ENCODE peak calls at places on chromosomes 7 and 10, in four cellular contexts. One of them, this sample, is unnamed.

GRCh38 chr10:80265740-80266512 is 23.5 kb downstream of the MAT1A start:
- DNase-seq in A549: no peak
- DNase-seq in upper lobe of right lung: no peak
- DNase-seq in WERI-Rb-1: no peak
- DNase-seq in this sample: peak; percentile 78

GRCh38 chr10:88045544-88046415 is 182.4 kb downstream of the PTEN start:
- DNase-seq in upper lobe of right lung: no peak
- DNase-seq in A549: no peak
- DNase-seq in WERI-Rb-1: no peak
- DNase-seq in this sample: no peak

GRCh38 chr7:33644489-33644888 is 260.9 kb upstream of the BMPER start:
- DNase-seq in upper lobe of right lung: no peak
- DNase-seq in A549: no peak
- DNase-seq in WERI-Rb-1: no peak
- DNase-seq in this sample: no peak

GRCh38 chr10:123043409-123043925 is 34.7 kb downstream of the ACADSB start:
- DNase-seq in upper lobe of right lung: no peak
- DNase-seq in WERI-Rb-1: peak; percentile 63
- DNase-seq in A549: peak; percentile 78
- DNase-seq in this sample: peak; percentile 87

GRCh38 chr10:119480667-119481066 is 61.9 kb downstream of the RGS10 start:
- DNase-seq in upper lobe of right lung: no peak
- DNase-seq in WERI-Rb-1: no peak
- DNase-seq in A549: no peak
- DNase-seq in this sample: no peak

GRCh38 chr7:46003896-46004875 is 83.1 kb upstream of the IGFBP3 start:
- DNase-seq in WERI-Rb-1: no peak
- DNase-seq in upper lobe of right lung: no peak
- DNase-seq in A549: peak; percentile 50
- DNase-seq in this sample: no peak

GRCh38 chr7:128890306-128891109 is 20.0 kb downstream of the KCP start:
- DNase-seq in A549: peak; percentile 44
- DNase-seq in upper lobe of right lung: peak; percentile 75
- DNase-seq in WERI-Rb-1: peak; percentile 67
- DNase-seq in this sample: peak; percentile 82

GRCh38 chr10:3955954-3956617 is 171.1 kb upstream of the KLF6 start:
- DNase-seq in A549: no peak
- DNase-seq in upper lobe of right lung: no peak
- DNase-seq in WERI-Rb-1: no peak
- DNase-seq in this sample: peak; percentile 63

GRCh38 chr7:40219917-40220316 is 85.1 kb downstream of the SUGCT start:
- DNase-seq in upper lobe of right lung: no peak
- DNase-seq in WERI-Rb-1: no peak
- DNase-seq in A549: no peak
- DNase-seq in this sample: no peak

GRCh38 chr10:88791924-88792323 is 10.6 kb upstream of the LIPM start:
- DNase-seq in A549: peak; percentile 57
- DNase-seq in WERI-Rb-1: peak; percentile 42
- DNase-seq in upper lobe of right lung: no peak
- DNase-seq in this sample: peak; percentile 83

GRCh38 chr10:126598009-126598408 is 72.5 kb downstream of the C10orf90 start:
- DNase-seq in A549: peak; percentile 49
- DNase-seq in upper lobe of right lung: peak; percentile 70
- DNase-seq in WERI-Rb-1: peak; percentile 63
- DNase-seq in this sample: peak; percentile 89

GRCh38 chr10:123378302-123378701 is 224.1 kb downstream of the BUB3 start:
- DNase-seq in WERI-Rb-1: no peak
- DNase-seq in upper lobe of right lung: no peak
- DNase-seq in A549: no peak
- DNase-seq in this sample: no peak

GRCh38 chr10:50497758-50498157 is 126.0 kb downstream of the SGMS1 start:
- DNase-seq in upper lobe of right lung: no peak
- DNase-seq in A549: peak; percentile 2
- DNase-seq in WERI-Rb-1: no peak
- DNase-seq in this sample: no peak

GRCh38 chr7:42237162-42237821 is at the start of gene GLI3:
- DNase-seq in A549: peak; percentile 13
- DNase-seq in WERI-Rb-1: peak; percentile 20
- DNase-seq in upper lobe of right lung: peak; percentile 88
- DNase-seq in this sample: peak; percentile 95

GRCh38 chr10:125411724-125412123 is 251.4 kb upstream of the CTBP2 start:
- DNase-seq in A549: no peak
- DNase-seq in WERI-Rb-1: no peak
- DNase-seq in upper lobe of right lung: no peak
- DNase-seq in this sample: no peak

GRCh38 chr7:35849158-35849831 is 48.4 kb downstream of the SEPTIN7 start:
- DNase-seq in WERI-Rb-1: no peak
- DNase-seq in A549: no peak
- DNase-seq in upper lobe of right lung: no peak
- DNase-seq in this sample: peak; percentile 53

GRCh38 chr10:60977161-60978128 is 33.5 kb upstream of the RHOBTB1 start:
- DNase-seq in WERI-Rb-1: no peak
- DNase-seq in A549: peak; percentile 45
- DNase-seq in upper lobe of right lung: no peak
- DNase-seq in this sample: no peak

GRCh38 chr10:86956195-86956840 is 1.1 kb downstream of the MMRN2 start:
- DNase-seq in WERI-Rb-1: no peak
- DNase-seq in upper lobe of right lung: peak; percentile 21
- DNase-seq in A549: no peak
- DNase-seq in this sample: peak; percentile 45

GRCh38 chr7:133910761-133911160 is 216.4 kb upstream of the LRGUK start:
- DNase-seq in A549: no peak
- DNase-seq in WERI-Rb-1: no peak
- DNase-seq in upper lobe of right lung: no peak
- DNase-seq in this sample: no peak

GRCh38 chr10:108132303-108132702 is 967.8 kb upstream of the SORCS1 start:
- DNase-seq in A549: no peak
- DNase-seq in upper lobe of right lung: no peak
- DNase-seq in WERI-Rb-1: no peak
- DNase-seq in this sample: no peak

GRCh38 chr10:49512121-49512809 is 26.7 kb downstream of the ERCC6 start:
- DNase-seq in upper lobe of right lung: no peak
- DNase-seq in A549: peak; percentile 48
- DNase-seq in WERI-Rb-1: peak; percentile 6
- DNase-seq in this sample: no peak

GRCh38 chr10:83880252-83880791 is 259.0 kb upstream of the GHITM start:
- DNase-seq in WERI-Rb-1: no peak
- DNase-seq in A549: no peak
- DNase-seq in upper lobe of right lung: no peak
- DNase-seq in this sample: no peak

GRCh38 chr10:102480396-102480795 is 22.1 kb downstream of the ACTR1A start:
- DNase-seq in A549: no peak
- DNase-seq in upper lobe of right lung: no peak
- DNase-seq in WERI-Rb-1: no peak
- DNase-seq in this sample: no peak

GRCh38 chr10:126465771-126466170 is 77.5 kb upstream of the ADAM12 start:
- DNase-seq in WERI-Rb-1: no peak
- DNase-seq in A549: no peak
- DNase-seq in upper lobe of right lung: no peak
- DNase-seq in this sample: no peak

GRCh38 chr7:36862685-36863375 is 138.5 kb upstream of the AOAH start:
- DNase-seq in WERI-Rb-1: no peak
- DNase-seq in upper lobe of right lung: no peak
- DNase-seq in A549: no peak
- DNase-seq in this sample: no peak

GRCh38 chr7:135368416-135369186 is 135.0 kb downstream of the STRA8 start:
- DNase-seq in upper lobe of right lung: no peak
- DNase-seq in A549: no peak
- DNase-seq in WERI-Rb-1: no peak
- DNase-seq in this sample: no peak

GRCh38 chr10:31952066-31952465 is 23.4 kb upstream of the ARHGAP12 start:
- DNase-seq in upper lobe of right lung: no peak
- DNase-seq in WERI-Rb-1: no peak
- DNase-seq in A549: no peak
- DNase-seq in this sample: no peak

GRCh38 chr10:24884793-24885192 is 67.6 kb downstream of the PRTFDC1 start:
- DNase-seq in A549: no peak
- DNase-seq in upper lobe of right lung: no peak
- DNase-seq in WERI-Rb-1: no peak
- DNase-seq in this sample: peak; percentile 70

GRCh38 chr10:87861566-87861952 is 1.8 kb downstream of the KLLN start:
- DNase-seq in upper lobe of right lung: peak; percentile 88
- DNase-seq in WERI-Rb-1: no peak
- DNase-seq in A549: no peak
- DNase-seq in this sample: no peak

GRCh38 chr10:6823770-6824169 is 243.7 kb upstream of the PRKCQ start:
- DNase-seq in WERI-Rb-1: no peak
- DNase-seq in upper lobe of right lung: no peak
- DNase-seq in A549: peak; percentile 41
- DNase-seq in this sample: no peak

GRCh38 chr10:128500642-128501041 is 374.4 kb upstream of the MKI67 start:
- DNase-seq in WERI-Rb-1: no peak
- DNase-seq in A549: no peak
- DNase-seq in upper lobe of right lung: no peak
- DNase-seq in this sample: no peak
- H3K9me3 ChIP-seq in WERI-Rb-1: no peaks in the 10 kb centered on the region
- H3K9me3 ChIP-seq in A549: no peaks in the 10 kb centered on the region
- H3K9me3 ChIP-seq in upper lobe of right lung: no peaks in the 10 kb centered on the region
- H3K9me3 ChIP-seq in this sample: no peaks in the 10 kb centered on the region

GRCh38 chr7:158295966-158296797 is 291.4 kb downstream of the PTPRN2 start:
- DNase-seq in A549: no peak
- DNase-seq in WERI-Rb-1: no peak
- DNase-seq in upper lobe of right lung: no peak
- DNase-seq in this sample: peak; percentile 20
- H3K9me3 ChIP-seq in A549: no peaks in the 10 kb centered on the region
- H3K9me3 ChIP-seq in WERI-Rb-1: no peaks in the 10 kb centered on the region
- H3K9me3 ChIP-seq in upper lobe of right lung: no peaks in the 10 kb centered on the region
- H3K9me3 ChIP-seq in this sample: peaks cover 83% of the 10 kb centered on the region

DNA sequence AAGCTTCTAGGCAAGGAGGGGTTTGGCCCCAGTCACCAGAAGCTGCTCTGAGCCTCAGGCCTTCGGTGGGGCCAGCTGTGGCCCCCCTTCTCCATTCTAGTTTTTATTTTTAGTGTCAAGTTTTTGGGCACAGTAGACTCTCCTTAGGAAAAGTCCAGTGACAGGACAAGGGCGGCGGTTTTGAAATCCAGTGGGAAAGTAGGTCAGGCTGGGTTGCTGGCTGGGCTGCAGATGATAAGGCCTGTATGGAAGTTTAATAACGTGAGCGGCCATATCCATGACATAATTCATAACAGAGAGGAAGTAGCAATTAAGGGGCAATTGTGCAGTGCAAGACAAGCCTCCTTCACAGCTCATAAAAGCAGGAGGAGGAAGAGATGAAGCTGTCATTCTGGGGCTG is 87.1 kb upstream of the ZNF716 start:
- DNase-seq in upper lobe of right lung: no peak
- DNase-seq in WERI-Rb-1: no peak
- DNase-seq in A549: no peak
- DNase-seq in this sample: no peak
- H3K9me3 ChIP-seq in upper lobe of right lung: no peaks in the 10 kb centered on the region
- H3K9me3 ChIP-seq in WERI-Rb-1: no peaks in the 10 kb centered on the region
- H3K9me3 ChIP-seq in A549: peaks cover 3% of the 10 kb centered on the region
- H3K9me3 ChIP-seq in this sample: peaks cover 72% of the 10 kb centered on the region

GRCh38 chr7:55386541-55386940 is 21.4 kb downstream of the LANCL2 start:
- DNase-seq in upper lobe of right lung: no peak
- DNase-seq in WERI-Rb-1: no peak
- DNase-seq in A549: no peak
- DNase-seq in this sample: no peak
- H3K9me3 ChIP-seq in upper lobe of right lung: no peaks in the 10 kb centered on the region
- H3K9me3 ChIP-seq in WERI-Rb-1: peaks cover 12% of the 10 kb centered on the region
- H3K9me3 ChIP-seq in A549: peaks cover 31% of the 10 kb centered on the region
- H3K9me3 ChIP-seq in this sample: peaks cover 68% of the 10 kb centered on the region

DNA sequence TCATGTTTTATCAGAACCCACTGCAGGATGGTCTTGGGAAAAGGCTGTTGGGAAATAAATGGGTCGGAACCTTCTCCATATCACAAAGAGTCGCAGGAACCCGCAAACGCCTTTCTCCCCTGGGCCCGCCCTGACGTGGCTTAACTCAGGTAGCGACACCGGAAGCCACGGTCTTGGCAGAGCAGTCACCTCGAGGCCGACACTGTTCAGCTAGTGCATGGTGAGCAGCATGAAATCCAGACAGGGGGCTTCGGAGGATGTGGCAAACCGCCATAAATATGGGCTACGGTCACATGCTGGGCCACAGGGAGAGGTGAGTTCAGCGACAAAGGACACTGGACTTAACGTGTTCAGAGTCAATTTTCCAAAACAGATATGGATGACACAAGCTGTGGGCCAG is 421.9 kb downstream of the PTPRN2 start:
- DNase-seq in WERI-Rb-1: no peak
- DNase-seq in upper lobe of right lung: no peak
- DNase-seq in A549: no peak
- DNase-seq in this sample: no peak
- H3K9me3 ChIP-seq in WERI-Rb-1: no peaks in the 10 kb centered on the region
- H3K9me3 ChIP-seq in upper lobe of right lung: no peaks in the 10 kb centered on the region
- H3K9me3 ChIP-seq in A549: no peaks in the 10 kb centered on the region
- H3K9me3 ChIP-seq in this sample: peaks cover 84% of the 10 kb centered on the region

DNA sequence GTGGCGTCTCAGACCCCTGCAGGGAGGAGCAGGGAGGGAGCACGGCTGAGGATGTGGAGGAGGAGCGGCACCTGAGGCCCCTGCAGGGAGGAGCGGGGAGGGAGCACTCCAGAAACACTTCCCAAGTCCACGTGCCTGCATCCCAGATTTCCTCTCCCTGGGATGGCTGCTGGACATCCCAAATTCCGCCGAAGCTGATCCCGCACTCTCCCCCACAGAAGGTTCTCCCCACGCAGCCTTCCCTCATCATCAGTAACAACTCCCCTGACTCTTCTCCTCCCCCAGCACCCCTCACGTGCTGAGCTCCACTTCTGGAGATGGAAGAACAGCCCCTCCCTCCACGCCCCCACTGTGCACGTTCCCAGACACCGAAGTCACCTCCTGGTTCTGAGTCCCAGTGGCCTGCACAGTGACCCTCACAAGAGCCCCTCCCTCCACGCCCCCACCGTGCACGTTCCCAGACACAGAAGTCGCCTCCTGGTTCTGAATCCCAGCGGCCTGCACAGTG is 17.8 kb upstream of the FOXL3 start:
- DNase-seq in A549: no peak
- DNase-seq in WERI-Rb-1: no peak
- DNase-seq in upper lobe of right lung: no peak
- DNase-seq in this sample: no peak
- H3K9me3 ChIP-seq in A549: peaks cover 43% of the 10 kb centered on the region
- H3K9me3 ChIP-seq in WERI-Rb-1: peaks cover 32% of the 10 kb centered on the region
- H3K9me3 ChIP-seq in upper lobe of right lung: no peaks in the 10 kb centered on the region
- H3K9me3 ChIP-seq in this sample: peaks cover 24% of the 10 kb centered on the region

This sample was measured in endodermal cell.